ENCODE peak calls at places on chromosomes 11 and 22, in five cellular contexts. H is ascending aorta, Y is cardiac muscle cell, B is pancreas, P is thoracic aorta. Z is an unnamed sample.

GRCh38 chr22:18095101-18095805 is 15.4 kb upstream of the TUBA8 start:
- DNase-seq in H (no peak), Y (no peak), B (no peak), P (no peak), Z (no peak)

GRCh38 chr11:66317322-66317765 is 500 bp upstream of the CD248 start:
- DNase-seq in H (no peak), Y (peak; percentile 36), B (no peak), P (no peak), Z (peak; percentile 78)

GRCh38 chr22:27625769-27626674 is 175.5 kb downstream of the MN1 start:
- DNase-seq in H (no peak), Y (no peak), B (no peak), P (no peak), Z (no peak)

GRCh38 chr11:47881145-47881544 is 33.0 kb upstream of the NUP160 start:
- DNase-seq in H (no peak), Y (no peak), B (no peak), P (no peak), Z (peak; percentile 44)

GRCh38 chr11:134466035-134466908 is 54.2 kb upstream of the B3GAT1 start:
- DNase-seq in H (no peak), Y (no peak), B (no peak), P (no peak), Z (no peak)

GRCh38 chr11:44725016-44725651 is 1.6 kb upstream of the TSPAN18 start:
- DNase-seq in H (no peak), Y (no peak), B (no peak), P (no peak), Z (no peak)

GRCh38 chr11:96340555-96340885 is 2.5 kb downstream of the MAML2 start:
- DNase-seq in H (no peak), Y (no peak), B (no peak), P (no peak), Z (no peak)

GRCh38 chr11:85805387-85805786 is 5.6 kb downstream of the SYTL2 start:
- DNase-seq in H (no peak), Y (no peak), B (no peak), P (no peak), Z (no peak)

GRCh38 chr11:14422052-14422813 is 63.2 kb upstream of the RRAS2 start:
- DNase-seq in H (peak; percentile 71), Y (peak; percentile 80), B (peak; percentile 77), P (peak; percentile 63), Z (peak; percentile 84)

GRCh38 chr11:101321222-101321621 is 191.6 kb upstream of the PGR start:
- DNase-seq in H (no peak), Y (no peak), B (no peak), P (no peak), Z (no peak)

GRCh38 chr11:28461846-28462245 is 353.7 kb downstream of the METTL15 start:
- DNase-seq in H (no peak), Y (no peak), B (no peak), P (no peak), Z (no peak)
- TF ChIP-seq CTCF in H (no peak), Y (no peak), B (no peak), P (no peak), Z (no peak)

GRCh38 chr22:21941921-21942320 is 10.7 kb downstream of the PPM1F start:
- DNase-seq in H (no peak), Y (no peak), B (no peak), P (no peak), Z (no peak)
- H3K4me1 ChIP-seq in H (peaks cover 7% of the 10 kb centered on the region), Y (no peaks in the 10 kb centered on the region), B (no peaks in the 10 kb centered on the region), P (peaks cover 26% of the 10 kb centered on the region), Z (peaks cover 26% of the 10 kb centered on the region)

GRCh38 chr11:67694875-67695555 is 20.6 kb upstream of the ALDH3B2 start:
- DNase-seq in H (no peak), Y (no peak), B (no peak), P (no peak), Z (no peak)

GRCh38 chr11:67687986-67688385 is 13.6 kb upstream of the ALDH3B2 start:
- DNase-seq in H (no peak), Y (no peak), B (no peak), P (no peak), Z (no peak)

GRCh38 chr11:67695606-67696005 is 21.2 kb upstream of the ALDH3B2 start:
- DNase-seq in H (no peak), Y (no peak), B (no peak), P (no peak), Z (no peak)

GRCh38 chr11:67689178-67689577 is 14.8 kb upstream of the ALDH3B2 start:
- DNase-seq in H (no peak), Y (no peak), B (no peak), P (no peak), Z (no peak)

GRCh38 chr11:67691149-67691548 is 16.7 kb upstream of the ALDH3B2 start:
- DNase-seq in H (no peak), Y (peak; percentile 22), B (no peak), P (no peak), Z (no peak)
- TF ChIP-seq CTCF in H (no peak), Y (peak; percentile 27), B (no peak), P (no peak), Z (no peak)

DNA sequence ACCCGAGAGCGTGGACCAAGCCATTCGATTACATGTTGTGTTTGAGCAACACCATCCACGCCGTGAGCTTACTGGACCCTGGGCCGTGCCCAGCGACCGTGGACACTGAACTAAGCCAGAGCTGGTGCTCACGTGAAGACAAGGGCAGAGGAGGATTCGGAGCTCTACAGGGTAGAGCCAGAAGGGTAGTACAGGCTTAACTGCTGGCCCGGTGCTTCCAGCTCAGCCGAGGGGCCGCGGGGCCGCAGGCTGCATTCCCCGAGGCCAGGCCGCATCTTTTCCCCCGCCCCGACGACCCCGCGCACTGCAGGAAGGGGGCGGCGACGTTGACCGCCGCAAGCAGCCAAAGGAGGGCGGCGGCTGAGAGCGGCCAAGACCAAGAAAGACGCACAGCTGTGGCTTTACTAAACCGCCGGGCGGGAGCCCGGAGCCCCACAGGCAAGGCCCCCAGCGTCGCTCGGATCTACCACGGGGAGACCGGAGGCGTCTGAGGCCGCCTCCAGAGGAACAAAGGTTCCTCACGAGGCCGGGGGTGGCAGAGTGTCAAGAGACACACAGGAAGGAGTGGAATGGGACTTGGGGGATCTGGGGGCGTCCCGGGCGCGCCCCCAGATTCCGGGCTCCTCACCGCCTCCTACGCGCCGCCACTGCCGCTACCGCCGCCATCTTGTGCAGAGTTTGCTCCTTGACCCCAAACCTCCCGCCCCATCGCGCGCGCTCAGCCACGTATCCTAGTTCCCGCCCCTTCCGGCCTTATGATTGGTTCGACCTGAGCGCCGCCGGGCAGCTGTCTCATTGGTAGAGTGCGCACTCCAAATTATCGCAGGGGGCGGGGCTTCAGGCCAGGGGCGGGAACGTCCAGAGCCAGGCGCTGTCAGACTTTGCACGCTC is at the start of gene GANAB:
- DNase-seq in H (peak; percentile 97), Y (peak; percentile 100), B (peak; percentile 99), P (peak; percentile 100), Z (peak; percentile 98)
- H3K4me1 ChIP-seq in H (peaks cover 4% of the 10 kb centered on the region), Y (peaks cover 4% of the 10 kb centered on the region), B (peaks cover 6% of the 10 kb centered on the region), P (peaks cover 3% of the 10 kb centered on the region), Z (peaks cover 16% of the 10 kb centered on the region)

GRCh38 chr11:64340671-64341335 is 799 bp downstream of the CCDC88B start:
- DNase-seq in H (no peak), Y (peak; percentile 30), B (peak; percentile 83), P (no peak), Z (no peak)
- TF ChIP-seq CTCF in H (no peak), Y (no peak), B (no peak), P (no peak), Z (no peak)

Z was measured in left lung.